ENCODE peak calls at places on chromosomes 4 and X, in four cellular contexts. U is activated CD4-positive, alpha-beta T cell treated with anti-CD3 and anti-CD28 coated beads, Interleukin-2, amount 50 U/mL, for 48 hours; E is nephron progenitor cell; N is amygdala. P is an unnamed sample.

GRCh38 chr4:125639182-125639621 is 324.4 kb downstream of the FAT4 start:
- DNase-seq in U (no peak), E (peak), N (no peak), P (no peak)

GRCh38 chr4:139861471-139861870 is 195.9 kb downstream of the MGST2 start:
- DNase-seq in N (no peak), U (no peak), E (no peak), P (no peak)

GRCh38 chr4:14752341-14753046 is 249.8 kb upstream of the CPEB2 start:
- DNase-seq in N (no peak), E (no peak), U (no peak), P (no peak)

GRCh38 chrX:132270699-132271098 is 51.5 kb upstream of the RAP2C start:
- DNase-seq in U (no peak), E (no peak), N (no peak), P (no peak)

GRCh38 chr4:6573986-6574746 is 823 bp upstream of the MAN2B2 start:
- DNase-seq in E (no peak), N (no peak), U (no peak), P (no peak)

GRCh38 chr4:82975792-82976191 is 34.8 kb downstream of the LIN54 start:
- DNase-seq in U (no peak), E (no peak), N (no peak), P (no peak)

GRCh38 chr4:20847124-20847747 is 147.0 kb downstream of the PACRGL start:
- DNase-seq in N (no peak), E (no peak), U (no peak), P (no peak)

GRCh38 chr4:108272566-108272965 is 103.8 kb upstream of the LEF1 start:
- DNase-seq in U (no peak), N (no peak), E (no peak), P (no peak)

GRCh38 chrX:41317487-41318208 is 16.3 kb upstream of the DDX3X start:
- DNase-seq in U (no peak), N (no peak), E (no peak), P (no peak)

GRCh38 chrX:115584715-115585114 is 23.7 kb downstream of the PLS3 start:
- DNase-seq in E (no peak), U (no peak), N (no peak), P (no peak)

GRCh38 chr4:83599183-83599582 is 63.3 kb downstream of the GPAT3 start:
- DNase-seq in U (no peak), N (no peak), E (no peak), P (no peak)

GRCh38 chr4:73222466-73223257 is 35.9 kb downstream of the ANKRD17 start:
- DNase-seq in N (no peak), U (peak), E (peak), P (peak)

GRCh38 chr4:72666910-72667309 is 97.9 kb upstream of the ADAMTS3 start:
- DNase-seq in E (peak), N (no peak), U (no peak), P (no peak)

GRCh38 chr4:38664704-38665401 is 854 bp downstream of the KLF3 start:
- DNase-seq in U (peak), E (peak), N (peak), P (no peak)

GRCh38 chrX:102745513-102746133 is 25.1 kb downstream of the GPRASP3 start:
- DNase-seq in U (peak), N (no peak), E (no peak), P (no peak)

GRCh38 chr4:186702297-186702696 is 21.4 kb downstream of the FAT1 start:
- DNase-seq in N (no peak), U (no peak), E (no peak), P (no peak)

GRCh38 chr4:77473509-77473908 is 132.1 kb upstream of the CXCL13 start:
- DNase-seq in U (no peak), E (no peak), N (no peak), P (no peak)

GRCh38 chr4:1608196-1608820 is 75.8 kb downstream of the FAM53A start:
- DNase-seq in U (no peak), E (peak), N (no peak), P (no peak)

GRCh38 chr4:150242820-150243458 is 164.7 kb downstream of the DCLK2 start:
- DNase-seq in U (peak), E (peak), N (peak), P (no peak)

GRCh38 chr4:158013858-158014257 is 159.0 kb downstream of the GASK1B start:
- DNase-seq in U (no peak), N (no peak), E (no peak), P (no peak)

GRCh38 chr4:1026115-1026514 is 14.7 kb downstream of the FGFRL1 start:
- DNase-seq in N (no peak), E (peak), U (peak), P (peak)

GRCh38 chr4:102299708-102300107 is 45.6 kb downstream of the SLC39A8 start:
- DNase-seq in U (peak), E (peak), N (no peak), P (no peak)

GRCh38 chr4:20298986-20299385 is 47.3 kb downstream of the SLIT2 start:
- DNase-seq in U (no peak), E (no peak), N (no peak), P (no peak)

GRCh38 chr4:105622269-105622668 is 69.8 kb downstream of the ARHGEF38 start:
- DNase-seq in E (no peak), N (no peak), U (no peak), P (no peak)

GRCh38 chrX:49230500-49231232 is 2.5 kb downstream of the CACNA1F start:
- DNase-seq in U (peak), E (peak), N (no peak), P (peak)

GRCh38 chrX:82134378-82134777 is 932.5 kb downstream of the SH3BGRL start:
- DNase-seq in U (no peak), E (no peak), N (no peak), P (no peak)

GRCh38 chrX:15382809-15383208 is 1.4 kb downstream of the VEGFD start:
- DNase-seq in U (no peak), N (no peak), E (no peak), P (no peak)

GRCh38 chr4:60450054-60450453 is 750.1 kb upstream of the ADGRL3 start:
- DNase-seq in E (no peak), N (no peak), U (no peak), P (no peak)

GRCh38 chrX:132017431-132018185 is 5.5 kb upstream of the STK26 start:
- DNase-seq in E (no peak), N (no peak), U (no peak), P (no peak)

P was measured in GM18507.